ENCODE peak calls at places on chromosomes 12 and 14, in seven cellular contexts. One of them, this sample, is unnamed.

GRCh38 chr12:77893918-77894317 is 63.2 kb downstream of the NAV3 start:
- DNase-seq in HT-29: peak
- DNase-seq in midbrain: no peak
- DNase-seq in brain microvascular endothelial cell: peak
- DNase-seq in smooth muscle cell of the brain vasculature: peak
- DNase-seq in activated CD4-positive, alpha-beta memory T cell treated with anti-CD3 and anti-CD28 coated beads, Interleukin-2, amount 10 ng/mL, durations not matched to agents 7 days and 5 days: no peak
- DNase-seq in GM20000: no peak
- DNase-seq in this sample: no peak

GRCh38 chr14:95519699-95520098 is 3.2 kb upstream of the SYNE3 start:
- DNase-seq in midbrain: no peak
- DNase-seq in HT-29: no peak
- DNase-seq in smooth muscle cell of the brain vasculature: no peak
- DNase-seq in activated CD4-positive, alpha-beta memory T cell treated with anti-CD3 and anti-CD28 coated beads, Interleukin-2, amount 10 ng/mL, durations not matched to agents 7 days and 5 days: peak
- DNase-seq in GM20000: peak
- DNase-seq in brain microvascular endothelial cell: peak
- DNase-seq in this sample: no peak

GRCh38 chr12:30795410-30795659 is 40.6 kb upstream of the CAPRIN2 start:
- DNase-seq in midbrain: no peak
- DNase-seq in brain microvascular endothelial cell: peak
- DNase-seq in HT-29: peak
- DNase-seq in GM20000: no peak
- DNase-seq in activated CD4-positive, alpha-beta memory T cell treated with anti-CD3 and anti-CD28 coated beads, Interleukin-2, amount 10 ng/mL, durations not matched to agents 7 days and 5 days: peak
- DNase-seq in smooth muscle cell of the brain vasculature: no peak
- DNase-seq in this sample: no peak

GRCh38 chr12:60819794-60820193 is 1224.0 kb downstream of the SLC16A7 start:
- DNase-seq in smooth muscle cell of the brain vasculature: no peak
- DNase-seq in midbrain: no peak
- DNase-seq in activated CD4-positive, alpha-beta memory T cell treated with anti-CD3 and anti-CD28 coated beads, Interleukin-2, amount 10 ng/mL, durations not matched to agents 7 days and 5 days: no peak
- DNase-seq in brain microvascular endothelial cell: no peak
- DNase-seq in GM20000: no peak
- DNase-seq in HT-29: no peak
- DNase-seq in this sample: no peak

GRCh38 chr12:124527861-124528561 is 39.4 kb downstream of the NCOR2 start:
- DNase-seq in brain microvascular endothelial cell: no peak
- DNase-seq in HT-29: no peak
- DNase-seq in GM20000: no peak
- DNase-seq in smooth muscle cell of the brain vasculature: no peak
- DNase-seq in midbrain: no peak
- DNase-seq in activated CD4-positive, alpha-beta memory T cell treated with anti-CD3 and anti-CD28 coated beads, Interleukin-2, amount 10 ng/mL, durations not matched to agents 7 days and 5 days: no peak
- DNase-seq in this sample: no peak

GRCh38 chr14:75418779-75419768 is 8.7 kb upstream of the JDP2 start:
- DNase-seq in HT-29: no peak
- DNase-seq in activated CD4-positive, alpha-beta memory T cell treated with anti-CD3 and anti-CD28 coated beads, Interleukin-2, amount 10 ng/mL, durations not matched to agents 7 days and 5 days: peak
- DNase-seq in brain microvascular endothelial cell: no peak
- DNase-seq in smooth muscle cell of the brain vasculature: no peak
- DNase-seq in midbrain: no peak
- DNase-seq in GM20000: peak
- DNase-seq in this sample: peak

GRCh38 chr12:7107181-7108041 is 1.6 kb downstream of the C1RL start:
- DNase-seq in GM20000: no peak
- DNase-seq in smooth muscle cell of the brain vasculature: no peak
- DNase-seq in HT-29: peak
- DNase-seq in activated CD4-positive, alpha-beta memory T cell treated with anti-CD3 and anti-CD28 coated beads, Interleukin-2, amount 10 ng/mL, durations not matched to agents 7 days and 5 days: peak
- DNase-seq in brain microvascular endothelial cell: no peak
- DNase-seq in midbrain: no peak
- DNase-seq in this sample: no peak

GRCh38 chr14:50944647-50945413 is 547 bp upstream of the PYGL start:
- DNase-seq in GM20000: no peak
- DNase-seq in midbrain: no peak
- DNase-seq in activated CD4-positive, alpha-beta memory T cell treated with anti-CD3 and anti-CD28 coated beads, Interleukin-2, amount 10 ng/mL, durations not matched to agents 7 days and 5 days: no peak
- DNase-seq in brain microvascular endothelial cell: no peak
- DNase-seq in smooth muscle cell of the brain vasculature: no peak
- DNase-seq in HT-29: peak
- DNase-seq in this sample: peak

GRCh38 chr12:45732936-45733335 is 3.4 kb downstream of the ARID2 start:
- DNase-seq in HT-29: peak
- DNase-seq in smooth muscle cell of the brain vasculature: no peak
- DNase-seq in activated CD4-positive, alpha-beta memory T cell treated with anti-CD3 and anti-CD28 coated beads, Interleukin-2, amount 10 ng/mL, durations not matched to agents 7 days and 5 days: no peak
- DNase-seq in brain microvascular endothelial cell: no peak
- DNase-seq in midbrain: no peak
- DNase-seq in GM20000: no peak
- DNase-seq in this sample: no peak

GRCh38 chr14:103186894-103187586 is 63.8 kb downstream of the TNFAIP2 start:
- DNase-seq in HT-29: peak
- DNase-seq in brain microvascular endothelial cell: no peak
- DNase-seq in activated CD4-positive, alpha-beta memory T cell treated with anti-CD3 and anti-CD28 coated beads, Interleukin-2, amount 10 ng/mL, durations not matched to agents 7 days and 5 days: no peak
- DNase-seq in midbrain: no peak
- DNase-seq in smooth muscle cell of the brain vasculature: no peak
- DNase-seq in GM20000: no peak
- DNase-seq in this sample: no peak

GRCh38 chr12:109432431-109432830 is 44.7 kb downstream of the KCTD10 start:
- DNase-seq in smooth muscle cell of the brain vasculature: no peak
- DNase-seq in midbrain: no peak
- DNase-seq in HT-29: no peak
- DNase-seq in brain microvascular endothelial cell: no peak
- DNase-seq in activated CD4-positive, alpha-beta memory T cell treated with anti-CD3 and anti-CD28 coated beads, Interleukin-2, amount 10 ng/mL, durations not matched to agents 7 days and 5 days: no peak
- DNase-seq in GM20000: no peak
- DNase-seq in this sample: no peak

GRCh38 chr12:54601841-54602240 is 13.4 kb upstream of the PPP1R1A start:
- DNase-seq in GM20000: no peak
- DNase-seq in brain microvascular endothelial cell: no peak
- DNase-seq in midbrain: no peak
- DNase-seq in activated CD4-positive, alpha-beta memory T cell treated with anti-CD3 and anti-CD28 coated beads, Interleukin-2, amount 10 ng/mL, durations not matched to agents 7 days and 5 days: no peak
- DNase-seq in HT-29: peak
- DNase-seq in smooth muscle cell of the brain vasculature: no peak
- DNase-seq in this sample: no peak

GRCh38 chr12:110168732-110169455 is 44.7 kb downstream of the IFT81 start:
- DNase-seq in activated CD4-positive, alpha-beta memory T cell treated with anti-CD3 and anti-CD28 coated beads, Interleukin-2, amount 10 ng/mL, durations not matched to agents 7 days and 5 days: no peak
- DNase-seq in smooth muscle cell of the brain vasculature: no peak
- DNase-seq in GM20000: no peak
- DNase-seq in HT-29: no peak
- DNase-seq in midbrain: no peak
- DNase-seq in brain microvascular endothelial cell: no peak
- DNase-seq in this sample: no peak

GRCh38 chr14:58138719-58139482 is 13.1 kb downstream of the ARMH4 start:
- DNase-seq in activated CD4-positive, alpha-beta memory T cell treated with anti-CD3 and anti-CD28 coated beads, Interleukin-2, amount 10 ng/mL, durations not matched to agents 7 days and 5 days: no peak
- DNase-seq in midbrain: peak
- DNase-seq in brain microvascular endothelial cell: no peak
- DNase-seq in smooth muscle cell of the brain vasculature: no peak
- DNase-seq in GM20000: no peak
- DNase-seq in HT-29: no peak
- DNase-seq in this sample: no peak

GRCh38 chr12:41917827-41918445 is 226.7 kb downstream of the GXYLT1 start:
- DNase-seq in brain microvascular endothelial cell: peak
- DNase-seq in midbrain: no peak
- DNase-seq in GM20000: no peak
- DNase-seq in smooth muscle cell of the brain vasculature: no peak
- DNase-seq in HT-29: no peak
- DNase-seq in activated CD4-positive, alpha-beta memory T cell treated with anti-CD3 and anti-CD28 coated beads, Interleukin-2, amount 10 ng/mL, durations not matched to agents 7 days and 5 days: no peak
- DNase-seq in this sample: no peak

GRCh38 chr12:94616217-94616729 is 34.1 kb downstream of the TMCC3 start:
- DNase-seq in HT-29: peak
- DNase-seq in activated CD4-positive, alpha-beta memory T cell treated with anti-CD3 and anti-CD28 coated beads, Interleukin-2, amount 10 ng/mL, durations not matched to agents 7 days and 5 days: no peak
- DNase-seq in GM20000: no peak
- DNase-seq in brain microvascular endothelial cell: no peak
- DNase-seq in smooth muscle cell of the brain vasculature: no peak
- DNase-seq in midbrain: peak
- DNase-seq in this sample: peak

GRCh38 chr12:109764776-109765492 is 51.3 kb downstream of the FAM222A start:
- DNase-seq in midbrain: no peak
- DNase-seq in GM20000: no peak
- DNase-seq in HT-29: no peak
- DNase-seq in activated CD4-positive, alpha-beta memory T cell treated with anti-CD3 and anti-CD28 coated beads, Interleukin-2, amount 10 ng/mL, durations not matched to agents 7 days and 5 days: no peak
- DNase-seq in smooth muscle cell of the brain vasculature: no peak
- DNase-seq in brain microvascular endothelial cell: no peak
- DNase-seq in this sample: peak

GRCh38 chr12:117986705-117987469 is 18.1 kb upstream of the KSR2 start:
- DNase-seq in smooth muscle cell of the brain vasculature: no peak
- DNase-seq in HT-29: peak
- DNase-seq in GM20000: no peak
- DNase-seq in midbrain: no peak
- DNase-seq in brain microvascular endothelial cell: peak
- DNase-seq in activated CD4-positive, alpha-beta memory T cell treated with anti-CD3 and anti-CD28 coated beads, Interleukin-2, amount 10 ng/mL, durations not matched to agents 7 days and 5 days: no peak
- DNase-seq in this sample: no peak

GRCh38 chr12:115873416-115874082 is 403.9 kb downstream of the MED13L start:
- DNase-seq in activated CD4-positive, alpha-beta memory T cell treated with anti-CD3 and anti-CD28 coated beads, Interleukin-2, amount 10 ng/mL, durations not matched to agents 7 days and 5 days: no peak
- DNase-seq in brain microvascular endothelial cell: no peak
- DNase-seq in GM20000: no peak
- DNase-seq in midbrain: no peak
- DNase-seq in HT-29: peak
- DNase-seq in smooth muscle cell of the brain vasculature: no peak
- DNase-seq in this sample: no peak

GRCh38 chr14:68975667-68976066 is 3.4 kb downstream of the ACTN1 start:
- DNase-seq in brain microvascular endothelial cell: peak
- DNase-seq in midbrain: no peak
- DNase-seq in GM20000: no peak
- DNase-seq in activated CD4-positive, alpha-beta memory T cell treated with anti-CD3 and anti-CD28 coated beads, Interleukin-2, amount 10 ng/mL, durations not matched to agents 7 days and 5 days: no peak
- DNase-seq in smooth muscle cell of the brain vasculature: no peak
- DNase-seq in HT-29: no peak
- DNase-seq in this sample: no peak

GRCh38 chr12:88998421-88998820 is 353.9 kb downstream of the DUSP6 start:
- DNase-seq in midbrain: no peak
- DNase-seq in activated CD4-positive, alpha-beta memory T cell treated with anti-CD3 and anti-CD28 coated beads, Interleukin-2, amount 10 ng/mL, durations not matched to agents 7 days and 5 days: no peak
- DNase-seq in brain microvascular endothelial cell: no peak
- DNase-seq in HT-29: no peak
- DNase-seq in smooth muscle cell of the brain vasculature: no peak
- DNase-seq in GM20000: no peak
- DNase-seq in this sample: no peak

GRCh38 chr12:6263931-6264330 is 46.6 kb upstream of the PLEKHG6 start:
- DNase-seq in HT-29: no peak
- DNase-seq in activated CD4-positive, alpha-beta memory T cell treated with anti-CD3 and anti-CD28 coated beads, Interleukin-2, amount 10 ng/mL, durations not matched to agents 7 days and 5 days: no peak
- DNase-seq in smooth muscle cell of the brain vasculature: no peak
- DNase-seq in GM20000: no peak
- DNase-seq in brain microvascular endothelial cell: peak
- DNase-seq in midbrain: no peak
- DNase-seq in this sample: no peak

GRCh38 chr12:80935076-80935475 is 2.7 kb downstream of the LIN7A start:
- DNase-seq in smooth muscle cell of the brain vasculature: no peak
- DNase-seq in activated CD4-positive, alpha-beta memory T cell treated with anti-CD3 and anti-CD28 coated beads, Interleukin-2, amount 10 ng/mL, durations not matched to agents 7 days and 5 days: no peak
- DNase-seq in HT-29: no peak
- DNase-seq in GM20000: no peak
- DNase-seq in brain microvascular endothelial cell: no peak
- DNase-seq in midbrain: no peak
- DNase-seq in this sample: no peak

GRCh38 chr14:22231022-22231421 is 358.0 kb downstream of the DAD1 start:
- DNase-seq in midbrain: no peak
- DNase-seq in HT-29: no peak
- DNase-seq in brain microvascular endothelial cell: no peak
- DNase-seq in GM20000: peak
- DNase-seq in activated CD4-positive, alpha-beta memory T cell treated with anti-CD3 and anti-CD28 coated beads, Interleukin-2, amount 10 ng/mL, durations not matched to agents 7 days and 5 days: peak
- DNase-seq in smooth muscle cell of the brain vasculature: no peak
- DNase-seq in this sample: no peak

GRCh38 chr12:53298154-53298553 is 1.3 kb upstream of the MYG1 start:
- DNase-seq in smooth muscle cell of the brain vasculature: no peak
- DNase-seq in GM20000: no peak
- DNase-seq in HT-29: no peak
- DNase-seq in activated CD4-positive, alpha-beta memory T cell treated with anti-CD3 and anti-CD28 coated beads, Interleukin-2, amount 10 ng/mL, durations not matched to agents 7 days and 5 days: no peak
- DNase-seq in brain microvascular endothelial cell: peak
- DNase-seq in midbrain: no peak
- DNase-seq in this sample: no peak

GRCh38 chr12:9331218-9331626 is 123.0 kb upstream of the PZP start:
- DNase-seq in activated CD4-positive, alpha-beta memory T cell treated with anti-CD3 and anti-CD28 coated beads, Interleukin-2, amount 10 ng/mL, durations not matched to agents 7 days and 5 days: peak
- DNase-seq in smooth muscle cell of the brain vasculature: no peak
- DNase-seq in midbrain: peak
- DNase-seq in GM20000: peak
- DNase-seq in HT-29: peak
- DNase-seq in brain microvascular endothelial cell: peak
- DNase-seq in this sample: peak

GRCh38 chr14:21807975-21808374 is 134.4 kb upstream of the OR4E1 start:
- DNase-seq in GM20000: no peak
- DNase-seq in activated CD4-positive, alpha-beta memory T cell treated with anti-CD3 and anti-CD28 coated beads, Interleukin-2, amount 10 ng/mL, durations not matched to agents 7 days and 5 days: no peak
- DNase-seq in HT-29: no peak
- DNase-seq in brain microvascular endothelial cell: no peak
- DNase-seq in midbrain: no peak
- DNase-seq in smooth muscle cell of the brain vasculature: no peak
- DNase-seq in this sample: no peak

GRCh38 chr14:28773917-28774691 is 7.5 kb downstream of the FOXG1 start:
- DNase-seq in activated CD4-positive, alpha-beta memory T cell treated with anti-CD3 and anti-CD28 coated beads, Interleukin-2, amount 10 ng/mL, durations not matched to agents 7 days and 5 days: no peak
- DNase-seq in HT-29: no peak
- DNase-seq in midbrain: no peak
- DNase-seq in GM20000: no peak
- DNase-seq in smooth muscle cell of the brain vasculature: no peak
- DNase-seq in brain microvascular endothelial cell: no peak
- DNase-seq in this sample: peak

GRCh38 chr12:127398026-127398715 is 868.8 kb upstream of the TMEM132C start:
- DNase-seq in midbrain: no peak
- DNase-seq in smooth muscle cell of the brain vasculature: no peak
- DNase-seq in HT-29: no peak
- DNase-seq in GM20000: no peak
- DNase-seq in activated CD4-positive, alpha-beta memory T cell treated with anti-CD3 and anti-CD28 coated beads, Interleukin-2, amount 10 ng/mL, durations not matched to agents 7 days and 5 days: no peak
- DNase-seq in brain microvascular endothelial cell: no peak
- DNase-seq in this sample: no peak

GRCh38 chr12:125775507-125775906 is 710.3 kb downstream of the AACS start:
- DNase-seq in smooth muscle cell of the brain vasculature: no peak
- DNase-seq in midbrain: no peak
- DNase-seq in HT-29: no peak
- DNase-seq in activated CD4-positive, alpha-beta memory T cell treated with anti-CD3 and anti-CD28 coated beads, Interleukin-2, amount 10 ng/mL, durations not matched to agents 7 days and 5 days: no peak
- DNase-seq in GM20000: no peak
- DNase-seq in brain microvascular endothelial cell: no peak
- DNase-seq in this sample: no peak

GRCh38 chr14:73753043-73753886 is 39.1 kb upstream of the PNMA1 start:
- DNase-seq in smooth muscle cell of the brain vasculature: no peak
- DNase-seq in GM20000: peak
- DNase-seq in midbrain: peak
- DNase-seq in HT-29: peak
- DNase-seq in brain microvascular endothelial cell: no peak
- DNase-seq in activated CD4-positive, alpha-beta memory T cell treated with anti-CD3 and anti-CD28 coated beads, Interleukin-2, amount 10 ng/mL, durations not matched to agents 7 days and 5 days: peak
- DNase-seq in this sample: no peak

GRCh38 chr14:59695198-59695597 is 118.6 kb upstream of the CCDC175 start:
- DNase-seq in smooth muscle cell of the brain vasculature: no peak
- DNase-seq in midbrain: peak
- DNase-seq in activated CD4-positive, alpha-beta memory T cell treated with anti-CD3 and anti-CD28 coated beads, Interleukin-2, amount 10 ng/mL, durations not matched to agents 7 days and 5 days: no peak
- DNase-seq in brain microvascular endothelial cell: no peak
- DNase-seq in HT-29: no peak
- DNase-seq in GM20000: no peak
- DNase-seq in this sample: no peak

GRCh38 chr12:46267618-46268348 is 1.1 kb downstream of the SLC38A1 start:
- DNase-seq in midbrain: peak
- DNase-seq in brain microvascular endothelial cell: peak
- DNase-seq in smooth muscle cell of the brain vasculature: no peak
- DNase-seq in activated CD4-positive, alpha-beta memory T cell treated with anti-CD3 and anti-CD28 coated beads, Interleukin-2, amount 10 ng/mL, durations not matched to agents 7 days and 5 days: peak
- DNase-seq in HT-29: no peak
- DNase-seq in GM20000: no peak
- DNase-seq in this sample: no peak

GRCh38 chr14:97149775-97150174 is 352.6 kb downstream of the VRK1 start:
- DNase-seq in brain microvascular endothelial cell: no peak
- DNase-seq in GM20000: no peak
- DNase-seq in activated CD4-positive, alpha-beta memory T cell treated with anti-CD3 and anti-CD28 coated beads, Interleukin-2, amount 10 ng/mL, durations not matched to agents 7 days and 5 days: no peak
- DNase-seq in smooth muscle cell of the brain vasculature: no peak
- DNase-seq in midbrain: no peak
- DNase-seq in HT-29: no peak
- DNase-seq in this sample: no peak

GRCh38 chr12:122851820-122852219 is 16.6 kb downstream of the HIP1R start:
- DNase-seq in brain microvascular endothelial cell: peak
- DNase-seq in activated CD4-positive, alpha-beta memory T cell treated with anti-CD3 and anti-CD28 coated beads, Interleukin-2, amount 10 ng/mL, durations not matched to agents 7 days and 5 days: no peak
- DNase-seq in GM20000: no peak
- DNase-seq in midbrain: no peak
- DNase-seq in smooth muscle cell of the brain vasculature: no peak
- DNase-seq in HT-29: no peak
- DNase-seq in this sample: no peak

GRCh38 chr12:95601091-95601490 is 49.8 kb upstream of the USP44 start:
- DNase-seq in brain microvascular endothelial cell: no peak
- DNase-seq in HT-29: no peak
- DNase-seq in smooth muscle cell of the brain vasculature: no peak
- DNase-seq in midbrain: no peak
- DNase-seq in activated CD4-positive, alpha-beta memory T cell treated with anti-CD3 and anti-CD28 coated beads, Interleukin-2, amount 10 ng/mL, durations not matched to agents 7 days and 5 days: no peak
- DNase-seq in GM20000: no peak
- DNase-seq in this sample: no peak

GRCh38 chr12:90794212-90794611 is 160.8 kb downstream of the CCER1 start:
- DNase-seq in brain microvascular endothelial cell: no peak
- DNase-seq in GM20000: no peak
- DNase-seq in activated CD4-positive, alpha-beta memory T cell treated with anti-CD3 and anti-CD28 coated beads, Interleukin-2, amount 10 ng/mL, durations not matched to agents 7 days and 5 days: no peak
- DNase-seq in smooth muscle cell of the brain vasculature: no peak
- DNase-seq in midbrain: no peak
- DNase-seq in HT-29: no peak
- DNase-seq in this sample: no peak